ENCODE peak calls at places on chromosomes 7 and 10, in eight cellular contexts. D is HCT116, N is stomach, X is SK-N-SH, S is spleen, H is transverse colon, U is Panc1, Y is HepG2. T is an unnamed sample.

GRCh38 chr7:12802070-12802469 is 114.6 kb downstream of the ARL4A start:
- DNase-seq in X (no peak), N (peak; percentile 41), Y (no peak), H (peak; percentile 53), D (peak; percentile 42), U (no peak), S (no peak), T (no peak)

GRCh38 chr10:69089638-69090599 is 2.0 kb downstream of the SRGN start:
- DNase-seq in Y (no peak), S (peak; percentile 84), D (no peak), U (no peak), X (no peak), N (peak; percentile 51), H (peak; percentile 61), T (no peak)

GRCh38 chr7:131538791-131539179 is 17.6 kb downstream of the PODXL start:
- DNase-seq in X (no peak), S (peak; percentile 61), D (no peak), U (no peak), H (no peak), N (no peak), Y (no peak), T (no peak)

GRCh38 chr7:101901661-101902491 is 84.5 kb downstream of the CUX1 start:
- DNase-seq in D (no peak), U (no peak), S (peak; percentile 10), Y (no peak), X (no peak), N (no peak), H (no peak), T (no peak)

GRCh38 chr10:114962441-114962840 is 24.4 kb downstream of the TRUB1 start:
- DNase-seq in S (no peak), U (no peak), H (no peak), Y (no peak), D (no peak), X (no peak), N (no peak), T (no peak)

GRCh38 chr10:111077715-111078504 is 1.1 kb downstream of the ADRA2A start:
- DNase-seq in N (no peak), H (peak; percentile 29), Y (no peak), U (no peak), D (no peak), S (no peak), X (peak; percentile 77), T (peak; percentile 47)

GRCh38 chr7:131072505-131073091 is 255.1 kb upstream of the MKLN1 start:
- DNase-seq in N (no peak), X (no peak), Y (no peak), H (no peak), S (no peak), U (no peak), D (no peak), T (peak; percentile 88)

GRCh38 chr10:125027889-125028288 is 86.0 kb downstream of the ZRANB1 start:
- DNase-seq in Y (no peak), H (no peak), D (no peak), S (no peak), U (no peak), N (no peak), X (no peak), T (no peak)

GRCh38 chr10:27710009-27710408 is 35.6 kb downstream of the MKX start:
- DNase-seq in H (no peak), N (no peak), D (no peak), X (no peak), Y (no peak), U (no peak), S (no peak), T (no peak)

GRCh38 chr10:77374189-77374656 is 263.4 kb downstream of the KCNMA1 start:
- DNase-seq in H (no peak), X (no peak), S (no peak), N (no peak), Y (no peak), U (no peak), D (no peak), T (no peak)

GRCh38 chr7:140402178-140402835 is 1.6 kb upstream of the RAB19 start:
- DNase-seq in U (no peak), Y (no peak), N (no peak), X (no peak), D (no peak), S (no peak), H (no peak), T (no peak)

DNA sequence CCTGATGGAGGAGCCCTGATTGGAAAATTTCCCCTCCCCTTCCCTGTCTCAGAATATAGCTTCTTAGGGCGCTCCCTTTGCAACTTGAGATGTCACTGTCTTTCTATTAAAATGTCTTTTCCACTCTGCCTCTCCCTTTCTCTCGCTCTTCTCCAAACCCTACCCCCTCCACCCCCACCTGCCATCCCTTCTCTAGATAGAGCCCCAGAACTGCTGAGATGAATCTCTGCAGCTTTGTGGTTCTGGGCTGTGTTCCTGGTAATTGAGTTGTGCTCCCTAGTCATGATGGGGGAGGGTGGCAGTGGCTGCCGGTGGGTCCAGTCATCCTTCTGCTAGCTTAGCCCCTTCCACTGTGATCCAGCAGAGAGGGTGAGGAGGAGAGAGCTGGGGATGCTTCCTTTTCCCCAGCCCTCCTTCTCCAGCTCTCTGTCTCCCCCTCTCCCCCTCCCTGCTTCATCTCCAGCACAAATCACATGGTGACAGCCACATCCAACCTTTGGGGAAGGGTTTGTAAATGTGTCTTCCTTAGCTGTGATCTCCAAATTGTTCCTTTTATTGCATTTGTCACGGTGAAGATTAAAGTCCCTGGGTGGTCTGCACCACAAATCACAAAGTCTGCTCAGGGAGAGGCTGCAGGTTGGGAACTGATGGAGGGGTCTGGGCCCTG is 50.7 kb upstream of the BTRC start:
- DNase-seq in Y (no peak), H (no peak), N (no peak), U (no peak), S (no peak), X (no peak), D (no peak), T (no peak)
- TF ChIP-seq POLR2AphosphoS5 in Y (no peak), H (no peak), N (no peak), U (no peak), S (no peak), X (no peak), D (no peak), T (no peak)

DNA sequence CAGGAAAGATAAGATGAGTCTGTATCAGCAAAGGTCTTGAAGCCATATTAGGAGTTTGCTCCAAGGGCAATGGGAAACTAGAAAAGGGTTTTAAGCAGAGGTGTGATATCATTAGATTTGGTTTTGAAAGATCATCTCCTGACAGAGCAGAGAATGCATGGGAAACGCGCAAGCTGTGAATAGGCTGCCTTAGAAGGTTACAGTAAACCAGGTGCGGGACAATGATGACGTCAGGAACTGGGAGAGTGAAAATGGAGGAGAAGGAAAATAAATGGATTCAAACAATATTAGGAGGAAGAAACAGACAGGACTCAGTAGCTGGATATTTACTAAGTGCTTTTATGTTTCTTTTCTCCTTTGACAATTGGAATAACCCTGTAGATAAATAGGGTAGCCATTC is 50.6 kb downstream of the CACNB2 start:
- DNase-seq in Y (no peak), H (no peak), D (no peak), X (no peak), S (no peak), N (no peak), U (no peak), T (no peak)
- TF ChIP-seq POLR2AphosphoS5 in Y (no peak), H (no peak), D (no peak), X (no peak), S (no peak), N (no peak), U (no peak), T (no peak)

DNA sequence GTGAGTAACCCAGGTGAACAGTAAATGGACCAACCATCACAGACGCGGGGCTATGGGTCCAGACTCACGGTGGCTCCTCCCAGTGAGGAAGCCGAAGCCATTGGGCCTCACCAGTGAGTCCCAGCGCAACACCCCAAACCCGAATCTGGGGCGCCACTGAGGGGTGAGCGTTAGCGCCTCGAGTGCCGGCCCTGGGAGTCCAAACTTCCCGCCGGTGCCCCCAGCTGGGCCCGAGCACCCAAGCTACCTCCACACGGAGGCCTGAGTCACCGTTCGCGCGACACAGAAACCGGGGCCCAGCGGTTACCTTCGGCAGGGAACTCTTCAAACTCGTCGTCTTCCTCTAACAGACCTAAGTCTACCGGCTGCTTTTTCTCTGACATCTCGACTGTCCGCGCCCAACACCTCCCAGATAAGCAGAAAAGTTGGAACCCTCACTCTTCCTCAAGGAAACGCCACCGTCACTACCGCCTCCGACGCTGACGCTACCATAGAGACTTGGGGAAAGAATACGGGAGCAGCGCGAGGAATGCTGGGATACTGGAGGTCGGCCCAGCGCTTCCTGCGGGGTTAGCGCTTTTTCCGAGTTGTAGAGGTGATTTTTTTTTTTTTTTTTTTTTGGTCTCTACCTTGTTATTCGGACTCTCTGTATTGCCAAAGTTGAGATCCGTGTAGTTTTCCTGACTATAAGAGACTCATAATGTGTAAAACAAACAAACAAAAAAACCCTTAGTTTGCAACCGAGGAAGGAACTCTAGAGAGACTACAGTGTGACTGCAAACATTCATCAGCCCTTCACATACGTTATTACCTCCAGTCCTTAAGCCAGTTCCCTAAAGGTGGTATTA is at the start of gene SEM1:
- DNase-seq in X (peak; percentile 86), N (peak; percentile 85), S (peak; percentile 91), D (peak; percentile 77), U (peak; percentile 80), H (peak; percentile 86), Y (peak; percentile 78), T (peak; percentile 93)
- TF ChIP-seq POLR2AphosphoS5 in X (peak; percentile 97), N (peak; percentile 93), S (peak; percentile 82), D (peak; percentile 91), U (peak; percentile 92), H (peak; percentile 31), Y (peak; percentile 88), T (peak; percentile 82)

GRCh38 chr7:157560258-157560654 is 223.5 kb downstream of the DNAJB6 start:
- DNase-seq in N (no peak), D (no peak), X (no peak), Y (no peak), U (no peak), S (no peak), H (no peak), T (no peak)

GRCh38 chr7:157560710-157561522 is 224.1 kb downstream of the DNAJB6 start:
- DNase-seq in N (no peak), S (peak; percentile 66), D (no peak), U (no peak), X (no peak), H (no peak), Y (no peak), T (no peak)

GRCh38 chr7:157558516-157558874 is 221.7 kb downstream of the DNAJB6 start:
- DNase-seq in Y (no peak), H (no peak), U (no peak), S (peak; percentile 65), D (no peak), N (no peak), X (no peak), T (no peak)

GRCh38 chr7:157558875-157559595 is 222.2 kb downstream of the DNAJB6 start:
- DNase-seq in N (no peak), S (peak; percentile 69), U (no peak), D (no peak), X (no peak), H (no peak), Y (peak; percentile 48), T (no peak)

DNA sequence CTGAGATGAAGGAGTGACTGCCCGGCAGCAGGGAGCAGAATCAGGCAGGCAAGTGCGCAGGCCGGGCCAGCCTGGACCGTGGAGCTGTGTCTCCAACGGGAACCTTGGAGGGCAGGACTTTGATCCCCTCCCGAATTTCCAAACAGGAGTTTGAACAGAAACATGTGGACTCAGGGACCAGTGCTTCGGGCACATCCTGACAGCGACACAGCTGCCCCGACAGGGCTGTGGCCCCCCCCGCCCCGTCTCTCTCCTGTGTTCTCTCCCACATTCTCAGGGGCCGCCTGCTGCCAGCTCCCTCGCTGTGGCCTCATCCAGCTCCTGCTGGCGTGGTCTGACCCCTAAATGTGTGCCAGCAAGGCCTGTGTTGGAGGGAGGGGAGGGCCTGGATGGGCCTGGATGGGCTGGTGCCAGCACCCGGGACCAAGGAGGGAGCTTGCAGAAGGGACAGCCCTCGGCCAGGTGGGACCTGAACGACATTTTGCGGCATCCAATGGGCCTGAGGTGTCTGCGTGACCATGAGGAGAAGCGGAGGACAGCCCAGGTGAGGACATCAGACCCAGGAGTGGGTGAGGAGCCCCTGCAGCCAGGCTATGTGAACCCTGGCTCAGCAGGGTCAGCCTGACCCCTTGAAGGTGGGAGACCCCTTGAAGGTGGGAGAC is 222.9 kb downstream of the DNAJB6 start:
- DNase-seq in Y (peak; percentile 41), N (no peak), X (no peak), S (peak; percentile 69), U (no peak), H (no peak), D (no peak), T (no peak)
- TF ChIP-seq POLR2AphosphoS5 in Y (no peak), N (no peak), X (no peak), S (no peak), U (no peak), H (no peak), D (no peak), T (no peak)

T was measured in GM23338.